ENCODE peak calls at places on chromosome 3, in five cellular contexts. S is astrocyte of the cerebellum, G is lower leg skin, J is dorsolateral prefrontal cortex, Q is A549. I is an unnamed sample.
A peak's percentile ranks its signal among the peaks of the same experiment; 100 is the strongest.

GRCh38 chr3:64264491-64265109 is 39.3 kb upstream of the PRICKLE2 start:
- DNase-seq in S (no peak), J (no peak), Q (peak; percentile 8), G (no peak), I (no peak)

GRCh38 chr3:129313415-129313982 is 34.8 kb downstream of the HMCES start:
- DNase-seq in Q (no peak), J (no peak), S (no peak), G (no peak), I (no peak)

GRCh38 chr3:171284308-171285075 is 175.7 kb downstream of the TNIK start:
- DNase-seq in J (no peak), Q (peak; percentile 56), G (no peak), S (peak; percentile 96), I (peak; percentile 82)

GRCh38 chr3:73719877-73720276 is 95.1 kb upstream of the PDZRN3 start:
- DNase-seq in G (no peak), J (no peak), Q (no peak), S (no peak), I (no peak)

GRCh38 chr3:172595648-172596393 is 72.6 kb upstream of the TNFSF10 start:
- DNase-seq in J (no peak), G (no peak), Q (peak; percentile 46), S (peak; percentile 39), I (peak; percentile 29)

GRCh38 chr3:166488977-166489672 is 651.9 kb upstream of the BCHE start:
- DNase-seq in J (no peak), S (no peak), Q (no peak), G (no peak), I (no peak)

GRCh38 chr3:52892625-52893311 is 4.6 kb downstream of the STIMATE start:
- DNase-seq in S (no peak), Q (no peak), G (no peak), J (no peak), I (no peak)

GRCh38 chr3:167736264-167736787 is 805 bp downstream of the SERPINI1 start:
- DNase-seq in Q (no peak), J (no peak), G (no peak), S (no peak), I (no peak)

GRCh38 chr3:22106213-22106867 is 355.3 kb upstream of the ZNF385D start:
- DNase-seq in Q (no peak), S (no peak), G (no peak), J (no peak), I (no peak)

GRCh38 chr3:37885831-37886230 is 24.2 kb downstream of the CTDSPL start:
- DNase-seq in Q (no peak), G (no peak), J (no peak), S (no peak), I (no peak)

GRCh38 chr3:53045784-53046170 is at the start of gene SFMBT1:
- DNase-seq in G (peak; percentile 91), Q (peak; percentile 67), J (peak; percentile 70), S (peak; percentile 18), I (no peak)

GRCh38 chr3:109112946-109113345 is 5.0 kb downstream of the MORC1 start:
- DNase-seq in Q (no peak), J (no peak), G (no peak), S (no peak), I (no peak)

DNA sequence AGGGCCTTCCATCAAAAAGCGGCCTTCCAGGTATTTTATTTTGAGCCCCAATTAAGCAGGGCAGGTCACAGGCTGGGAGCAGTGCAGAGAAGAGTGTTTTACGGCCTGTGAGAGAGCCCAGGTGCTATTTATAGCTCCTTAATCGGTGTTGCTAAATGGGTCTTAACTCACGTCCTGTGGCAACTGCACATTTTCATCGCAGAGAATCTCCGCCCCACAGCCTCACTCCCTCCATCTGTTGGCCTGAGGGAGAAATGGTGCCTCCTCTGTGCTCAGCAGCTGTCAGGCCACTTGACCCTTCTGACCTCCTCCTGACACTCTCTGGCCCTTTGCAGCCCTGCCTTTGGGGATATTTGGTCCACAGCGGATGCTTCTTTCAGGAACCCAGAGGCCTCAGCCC is 58.6 kb downstream of the SPSB4 start:
- DNase-seq in S (no peak), Q (no peak), G (peak; percentile 50), J (no peak), I (no peak)
- TF ChIP-seq CTCF in S (no peak), Q (no peak), G (no peak), J (no peak), I (no peak)

DNA sequence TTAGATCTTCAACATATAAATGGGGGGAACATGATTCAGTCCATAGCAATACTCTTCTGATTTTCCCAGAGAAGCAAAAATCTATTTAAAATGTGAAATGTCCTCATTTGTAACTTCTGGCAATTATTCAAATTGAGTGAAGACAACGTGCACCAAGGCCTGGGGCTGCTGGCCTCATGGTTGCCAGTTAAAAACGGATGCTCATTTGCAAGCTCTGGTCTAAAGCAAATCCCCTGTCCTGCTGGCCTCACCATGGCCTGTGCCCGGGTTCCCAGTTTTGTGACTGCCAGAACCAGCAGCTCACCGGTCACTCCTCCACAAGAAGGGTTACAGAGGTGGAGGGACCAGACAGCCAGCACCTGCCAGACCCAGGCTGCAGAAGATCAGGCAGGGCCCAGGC is 8.2 kb downstream of the POMGNT2 start:
- DNase-seq in S (no peak), Q (no peak), G (no peak), J (no peak), I (no peak)
- TF ChIP-seq CTCF in S (no peak), Q (no peak), G (no peak), J (no peak), I (no peak)

GRCh38 chr3:100352296-100353178 is 18.0 kb downstream of the NIT2 start:
- DNase-seq in Q (no peak), G (no peak), J (no peak), S (no peak), I (no peak)

GRCh38 chr3:100348727-100349126 is 14.2 kb downstream of the NIT2 start:
- DNase-seq in J (no peak), S (no peak), G (no peak), Q (no peak), I (no peak)
- TF ChIP-seq CTCF in J (no peak), S (no peak), G (no peak), Q (no peak), I (no peak)

GRCh38 chr3:33803252-33803651 is 4.8 kb downstream of the PDCD6IP start:
- DNase-seq in G (no peak), Q (no peak), J (no peak), S (no peak), I (no peak)

GRCh38 chr3:33799202-33799551 is 747 bp downstream of the PDCD6IP start:
- DNase-seq in J (no peak), Q (no peak), S (no peak), G (no peak), I (no peak)

GRCh38 chr3:33798113-33798417 is 365 bp upstream of the PDCD6IP start:
- DNase-seq in Q (no peak), S (no peak), G (no peak), J (no peak), I (no peak)

GRCh38 chr3:33796137-33796536 is 2.3 kb upstream of the PDCD6IP start:
- DNase-seq in J (no peak), Q (no peak), G (no peak), S (no peak), I (no peak)

GRCh38 chr3:33798418-33799201 is at the start of gene PDCD6IP:
- DNase-seq in G (peak; percentile 98), Q (peak; percentile 95), J (peak; percentile 93), S (peak; percentile 80), I (peak; percentile 62)
- TF ChIP-seq CTCF in G (no peak), Q (no peak), J (peak; percentile 22), S (peak; percentile 24), I (no peak)

GRCh38 chr3:56858331-56858730 is 56.6 kb upstream of the ARHGEF3 start:
- DNase-seq in G (no peak), S (no peak), J (no peak), Q (no peak), I (no peak)

GRCh38 chr3:56856686-56857577 is 55.2 kb upstream of the ARHGEF3 start:
- DNase-seq in J (no peak), G (no peak), Q (peak; percentile 5), S (no peak), I (no peak)

GRCh38 chr3:56851966-56852884 is 50.5 kb upstream of the ARHGEF3 start:
- DNase-seq in Q (no peak), G (no peak), J (no peak), S (no peak), I (peak; percentile 34)

GRCh38 chr3:56854856-56855620 is 53.3 kb upstream of the ARHGEF3 start:
- DNase-seq in Q (no peak), G (no peak), S (no peak), J (no peak), I (no peak)

DNA sequence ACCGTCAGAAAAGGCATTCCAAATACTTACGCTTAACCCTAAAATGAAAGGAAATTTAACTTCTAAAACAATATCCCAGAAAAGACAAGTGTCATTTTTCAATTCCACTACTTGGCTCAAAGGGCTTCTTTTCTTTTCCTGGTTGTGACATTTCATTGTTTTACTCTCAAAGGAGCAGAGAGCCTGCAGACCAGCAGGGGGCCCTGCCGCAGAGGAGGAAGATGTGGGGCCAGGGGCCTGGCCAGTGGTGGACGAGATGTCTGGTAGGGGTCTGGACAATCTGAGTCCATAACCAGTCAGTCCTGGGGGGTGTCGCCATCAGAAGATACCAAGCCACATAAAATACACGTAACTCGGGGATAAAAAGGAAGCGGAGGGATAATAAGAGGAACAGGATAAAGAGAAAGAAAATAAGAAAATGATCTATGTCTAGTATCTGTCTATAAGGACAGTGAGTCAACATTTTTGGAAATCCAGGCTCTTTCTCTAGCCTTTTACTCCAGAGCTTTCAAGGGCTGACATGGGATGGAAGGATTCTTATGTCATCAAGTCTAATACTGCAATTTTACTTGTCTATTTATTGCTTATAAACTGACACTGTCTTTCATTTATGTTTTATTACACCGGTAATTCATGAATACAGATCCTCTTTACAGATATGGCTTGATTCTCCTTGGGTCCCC is 54.2 kb upstream of the ARHGEF3 start:
- DNase-seq in S (no peak), J (peak; percentile 65), G (no peak), Q (peak; percentile 33), I (no peak)
- TF ChIP-seq CTCF in S (peak; percentile 53), J (peak; percentile 68), G (no peak), Q (peak; percentile 33), I (peak; percentile 55)

I was measured in AG09309.